ENCODE peak calls at places on chromosomes 7 and 10, in five cellular contexts. G is right lobe of liver; X is cardiac muscle cell; D is effector memory CD4-positive, alpha-beta T cell; I is aorta. V is an unnamed sample.

GRCh38 chr10:126538439-126539140 is 131.9 kb downstream of the C10orf90 start:
- DNase-seq in I (no peak), X (no peak), G (no peak), D (no peak), V (no peak)

GRCh38 chr7:101426303-101427011 is 63.8 kb downstream of the COL26A1 start:
- DNase-seq in D (no peak), X (no peak), I (no peak), G (no peak), V (no peak)

GRCh38 chr7:74294191-74294998 is 5.2 kb downstream of the CLIP2 start:
- DNase-seq in I (peak; percentile 82), X (peak; percentile 67), D (no peak), G (no peak), V (no peak)

GRCh38 chr7:152354061-152354460 is 81.7 kb downstream of the KMT2C start:
- DNase-seq in G (no peak), D (no peak), X (peak; percentile 38), I (no peak), V (no peak)

GRCh38 chr7:157707983-157708720 is 371.3 kb downstream of the DNAJB6 start:
- DNase-seq in G (no peak), X (no peak), I (peak; percentile 43), D (no peak), V (no peak)

GRCh38 chr7:105769951-105770628 is 106.3 kb downstream of the ATXN7L1 start:
- DNase-seq in D (no peak), I (no peak), G (no peak), X (no peak), V (no peak)

GRCh38 chr10:131158695-131159094 is 152.8 kb downstream of the TCERG1L start:
- DNase-seq in D (no peak), I (peak; percentile 63), G (no peak), X (no peak), V (no peak)

GRCh38 chr7:17625038-17625437 is 315.3 kb downstream of the SNX13 start:
- DNase-seq in D (no peak), X (peak; percentile 69), G (no peak), I (no peak), V (no peak)

GRCh38 chr10:99678921-99679320 is 19.6 kb downstream of the ENTPD7 start:
- DNase-seq in I (no peak), G (no peak), D (no peak), X (no peak), V (no peak)

GRCh38 chr7:44187636-44188416 is 1.4 kb downstream of the GCK start:
- DNase-seq in X (no peak), G (no peak), I (no peak), D (no peak), V (no peak)

DNA sequence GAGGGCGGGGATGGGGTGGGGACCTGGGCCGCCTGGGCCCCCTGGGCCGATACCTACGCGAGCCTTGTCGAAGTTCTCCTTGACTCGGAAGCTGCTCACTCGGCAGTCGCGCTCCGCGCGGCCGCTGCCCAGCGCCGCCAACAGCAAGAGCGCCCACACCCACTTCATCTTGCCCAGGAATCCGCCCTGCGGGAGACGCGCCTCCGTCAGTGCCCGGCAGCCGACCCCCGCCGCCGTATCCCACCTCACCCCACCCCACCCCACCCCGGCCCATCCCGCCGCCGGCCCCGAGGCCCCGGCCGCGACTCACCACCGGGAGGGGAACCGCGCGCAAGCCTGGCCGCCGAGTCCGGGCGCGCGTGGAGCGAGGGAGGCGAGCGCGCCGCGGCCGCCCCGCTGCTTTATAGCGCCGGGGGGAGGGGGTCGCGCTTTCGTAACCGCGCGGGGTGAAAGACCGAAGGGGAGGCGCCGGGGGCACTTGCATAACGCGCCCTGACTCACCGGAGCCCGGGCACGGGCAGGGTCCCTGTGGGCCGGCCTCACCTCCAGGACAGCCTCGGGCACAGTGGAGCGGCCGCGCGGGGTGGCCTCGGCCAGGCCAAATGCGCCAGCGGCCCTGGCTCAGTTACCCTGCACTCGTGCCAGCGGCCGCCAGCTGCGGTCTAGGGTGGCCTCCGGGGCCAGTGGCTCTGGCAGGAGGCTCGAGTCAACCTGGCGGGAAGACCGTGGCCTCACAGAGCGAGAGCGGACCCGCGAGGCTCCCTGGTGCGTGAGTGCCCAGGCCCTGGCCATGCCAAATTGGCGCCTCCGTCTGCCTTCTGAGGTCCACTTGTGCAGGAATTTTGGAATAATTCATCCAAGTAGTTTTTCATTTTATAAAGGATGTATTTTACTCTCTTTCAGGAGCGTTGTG is at the start of gene RBP4:
- DNase-seq in G (peak; percentile 96), D (no peak), I (peak; percentile 86), X (peak; percentile 62), V (no peak)
- H3K4me3 ChIP-seq in G (peak within 1 kb of the TSS; percentile 94), D (no peak within 1 kb of the TSS), I (peak within 1 kb of the TSS; percentile 58), X (peak within 1 kb of the TSS; percentile 27), V (no peak within 1 kb of the TSS)

GRCh38 chr7:116223598-116223997 is 13.3 kb downstream of the TES start:
- DNase-seq in X (no peak), I (no peak), G (no peak), D (no peak), V (no peak)

GRCh38 chr7:116226664-116227063 is 16.3 kb downstream of the TES start:
- DNase-seq in D (no peak), G (no peak), I (no peak), X (no peak), V (no peak)

GRCh38 chr7:116227678-116228239 is 17.4 kb downstream of the TES start:
- DNase-seq in D (no peak), G (no peak), X (peak; percentile 74), I (no peak), V (no peak)

GRCh38 chr7:116224492-116225098 is 14.3 kb downstream of the TES start:
- DNase-seq in D (no peak), G (no peak), X (no peak), I (no peak), V (no peak)

GRCh38 chr7:116225860-116226259 is 15.5 kb downstream of the TES start:
- DNase-seq in G (no peak), D (no peak), X (no peak), I (no peak), V (no peak)
- H3K27ac ChIP-seq in G (no peak overlapping the region), D (no peak overlapping the region), X (no peak overlapping the region), I (no peak overlapping the region), V (no peak overlapping the region)

GRCh38 chr10:97020452-97021400 is 165.0 kb downstream of the SLIT1 start:
- DNase-seq in X (no peak), D (no peak), I (peak; percentile 73), G (no peak), V (no peak)
- H3K4me1 ChIP-seq in X (peaks cover 25% of the 10 kb centered on the region), D (peaks cover 2% of the 10 kb centered on the region), I (no peaks in the 10 kb centered on the region), G (peaks cover 4% of the 10 kb centered on the region), V (no peaks in the 10 kb centered on the region)

DNA sequence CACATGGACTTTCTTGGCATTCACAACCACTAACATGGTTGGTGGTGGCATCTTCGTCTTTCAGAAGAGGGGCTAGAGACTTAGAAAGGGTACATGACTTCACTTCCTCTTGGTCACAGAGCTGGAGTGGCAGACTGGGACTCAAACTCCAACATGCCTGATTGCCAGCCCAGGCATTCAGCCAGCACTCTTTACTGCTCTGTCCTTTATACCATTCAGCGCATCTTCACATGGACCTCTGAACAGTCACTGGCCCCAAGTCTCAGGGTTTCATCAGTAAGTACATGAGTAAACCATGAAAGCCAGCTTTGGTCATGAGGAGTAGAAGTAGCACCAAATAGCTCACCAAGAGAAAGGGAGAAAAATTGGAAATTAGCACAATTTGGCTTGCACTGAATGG is 148.4 kb upstream of the KLF14 start:
- DNase-seq in D (no peak), X (no peak), G (peak; percentile 81), I (no peak), V (no peak)
- H3K4me3 ChIP-seq in D (no peak overlapping the region), X (no peak overlapping the region), G (no peak overlapping the region), I (no peak overlapping the region), V (no peak overlapping the region)

GRCh38 chr7:151083071-151083823 is at the start of gene TMUB1:
- DNase-seq in I (peak; percentile 94), D (peak; percentile 90), X (peak; percentile 62), G (peak; percentile 88), V (peak; percentile 97)
- H3K27ac ChIP-seq in I (peak within 1 kb of the TSS; percentile 62), D (peak within 1 kb of the TSS; percentile 90), X (no peak within 1 kb of the TSS), G (peak within 1 kb of the TSS; percentile 90), V (peak within 1 kb of the TSS; percentile 90)

DNA sequence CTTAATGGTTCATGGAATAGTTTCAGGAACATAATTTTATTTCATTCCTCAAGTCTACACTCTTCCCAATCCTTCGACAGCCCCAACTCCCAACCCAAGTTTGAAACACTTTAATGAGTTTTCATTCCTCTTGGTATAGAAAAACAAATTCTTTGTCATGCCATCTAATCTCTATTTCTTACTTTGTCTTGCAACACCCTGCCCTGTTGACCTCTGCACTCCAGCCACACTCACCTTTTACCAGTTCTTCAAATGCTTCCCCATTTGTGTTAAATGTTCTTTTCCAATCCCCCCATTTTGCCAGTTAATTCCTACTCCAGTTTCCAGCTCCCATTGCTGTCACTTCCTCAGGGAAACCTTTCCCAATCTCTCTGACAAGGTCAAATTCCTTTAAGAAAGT is 21.9 kb downstream of the ASAH2 start:
- DNase-seq in X (no peak), I (no peak), G (no peak), D (no peak), V (no peak)
- H3K4me1 ChIP-seq in X (no peaks in the 10 kb centered on the region), I (no peaks in the 10 kb centered on the region), G (peaks cover 8% of the 10 kb centered on the region), D (no peaks in the 10 kb centered on the region), V (no peaks in the 10 kb centered on the region)

GRCh38 chr10:50469288-50469687 is 154.5 kb downstream of the SGMS1 start:
- DNase-seq in D (no peak), X (peak; percentile 27), G (no peak), I (no peak), V (no peak)
- H3K4me3 ChIP-seq in D (no peak overlapping the region), X (no peak overlapping the region), G (no peak overlapping the region), I (no peak overlapping the region), V (no peak overlapping the region)

GRCh38 chr7:155318245-155318644 is 20.6 kb downstream of the INSIG1 start:
- DNase-seq in G (no peak), X (no peak), D (no peak), I (no peak), V (no peak)
- H3K27ac ChIP-seq in G (no peak overlapping the region), X (no peak overlapping the region), D (no peak overlapping the region), I (no peak overlapping the region), V (no peak overlapping the region)

GRCh38 chr7:155281411-155281969 is 16.2 kb upstream of the INSIG1 start:
- DNase-seq in X (no peak), D (no peak), I (no peak), G (peak; percentile 37), V (no peak)

GRCh38 chr7:155284496-155285274 is 13.0 kb upstream of the INSIG1 start:
- DNase-seq in D (no peak), X (no peak), I (no peak), G (peak; percentile 17), V (no peak)

GRCh38 chr7:155285423-155286220 is 12.1 kb upstream of the INSIG1 start:
- DNase-seq in G (no peak), X (no peak), D (no peak), I (no peak), V (no peak)

GRCh38 chr7:155282671-155283070 is 15.0 kb upstream of the INSIG1 start:
- DNase-seq in I (no peak), G (peak; percentile 59), D (no peak), X (no peak), V (no peak)

GRCh38 chr7:155283565-155284194 is 14.0 kb upstream of the INSIG1 start:
- DNase-seq in D (no peak), X (no peak), G (no peak), I (no peak), V (no peak)
- H3K4me1 ChIP-seq in D (no peaks in the 10 kb centered on the region), X (no peaks in the 10 kb centered on the region), G (no peaks in the 10 kb centered on the region), I (no peaks in the 10 kb centered on the region), V (no peaks in the 10 kb centered on the region)

DNA sequence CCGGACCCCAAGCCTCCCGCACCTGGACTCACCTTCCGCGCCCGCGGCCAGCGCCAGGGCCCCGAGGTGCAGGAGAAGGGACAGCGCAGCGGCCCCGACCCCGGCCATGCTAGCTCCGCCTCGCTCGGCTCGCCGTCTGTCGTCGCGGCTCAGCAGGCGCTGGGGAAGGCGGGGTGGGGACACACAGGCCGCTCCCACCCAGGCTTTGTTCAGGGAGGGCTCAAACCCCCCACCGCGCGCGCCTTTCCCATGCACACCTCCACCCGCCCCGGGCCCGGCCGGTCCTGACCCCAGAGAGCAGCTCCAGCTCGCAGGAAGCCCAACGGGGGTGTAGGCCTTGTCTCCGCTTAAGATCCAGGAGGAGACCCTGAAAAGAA is at the start of gene KCP:
- DNase-seq in D (no peak), G (no peak), I (peak; percentile 74), X (no peak), V (no peak)
- H3K4me3 ChIP-seq in D (no peak within 1 kb of the TSS), G (no peak within 1 kb of the TSS), I (peak within 1 kb of the TSS; percentile 23), X (no peak within 1 kb of the TSS), V (no peak within 1 kb of the TSS)

V was measured in CD4-positive, alpha-beta memory T cell.